ENCODE peak calls at places on chromosomes 5 and 9, in eight cellular contexts. Y, G, U, T, F, S, R and D are unnamed samples.
A peak's percentile ranks its signal among the peaks of the same experiment; 100 is the strongest.

GRCh38 chr5:1348986-1349245 is 4.0 kb upstream of the CLPTM1L start:
- DNase-seq in U (no peak), R (no peak), G (no peak), S (no peak), Y (no peak), F (no peak), T (no peak), D (no peak)

GRCh38 chr5:53257806-53258373 is 148.3 kb upstream of the MOCS2 start:
- DNase-seq in T (no peak), S (no peak), G (no peak), Y (no peak), U (no peak), F (no peak), R (no peak), D (no peak)

GRCh38 chr5:67146574-67146973 is 50.0 kb downstream of the CD180 start:
- DNase-seq in F (no peak), R (no peak), G (no peak), Y (no peak), S (no peak), T (no peak), U (no peak), D (no peak)

GRCh38 chr9:110602281-110602680 is 22.7 kb upstream of the SVEP1 start:
- DNase-seq in U (no peak), T (no peak), G (no peak), F (peak; percentile 57), Y (no peak), R (no peak), S (no peak), D (no peak)

GRCh38 chr5:164688437-164688836 is 1183.0 kb downstream of the MAT2B start:
- DNase-seq in S (no peak), G (no peak), T (no peak), Y (no peak), F (no peak), U (peak; percentile 40), R (no peak), D (no peak)

GRCh38 chr5:67875637-67876036 is 339.9 kb upstream of the PIK3R1 start:
- DNase-seq in Y (no peak), U (no peak), G (no peak), F (no peak), S (no peak), T (no peak), R (no peak), D (no peak)

GRCh38 chr9:79682076-79682736 is 110.4 kb downstream of the TLE4 start:
- DNase-seq in F (peak; percentile 70), T (no peak), S (peak; percentile 20), U (no peak), R (no peak), G (no peak), Y (no peak), D (no peak)

GRCh38 chr9:127129073-127129717 is 6.8 kb upstream of the ANGPTL2 start:
- DNase-seq in T (no peak), G (no peak), R (no peak), F (no peak), Y (no peak), S (no peak), U (no peak), D (no peak)

GRCh38 chr5:9337908-9338307 is 208.0 kb downstream of the SEMA5A start:
- DNase-seq in S (peak; percentile 83), R (peak; percentile 18), T (no peak), G (no peak), U (no peak), F (peak; percentile 81), Y (no peak), D (no peak)

GRCh38 chr5:16589658-16590057 is 27.1 kb downstream of the RETREG1 start:
- DNase-seq in G (no peak), R (no peak), S (no peak), Y (no peak), T (no peak), U (no peak), F (no peak), D (no peak)

GRCh38 chr5:20972419-20972925 is 984.5 kb upstream of the CDH18 start:
- DNase-seq in F (peak; percentile 86), T (no peak), U (peak; percentile 66), G (no peak), Y (no peak), S (peak; percentile 57), R (peak; percentile 74), D (no peak)

GRCh38 chr9:93670208-93671029 is 94.0 kb downstream of the PHF2 start:
- DNase-seq in T (peak; percentile 68), R (peak; percentile 16), Y (no peak), F (no peak), G (no peak), U (no peak), S (no peak), D (no peak)

GRCh38 chr9:27426717-27427645 is 97.1 kb upstream of the IFNK start:
- DNase-seq in T (no peak), S (peak; percentile 67), R (no peak), U (no peak), F (peak; percentile 57), G (no peak), Y (no peak), D (no peak)

GRCh38 chr5:5883562-5883961 is 461.1 kb downstream of the ICE1 start:
- DNase-seq in Y (no peak), G (no peak), U (no peak), S (no peak), F (no peak), R (no peak), T (no peak), D (no peak)

GRCh38 chr5:19564036-19564435 is 424.0 kb downstream of the CDH18 start:
- DNase-seq in F (peak; percentile 19), S (peak; percentile 9), Y (no peak), U (peak; percentile 39), R (no peak), G (no peak), T (no peak), D (no peak)

GRCh38 chr5:175493726-175494125 is 15.4 kb downstream of the SFXN1 start:
- DNase-seq in Y (no peak), T (no peak), G (no peak), S (no peak), R (no peak), U (no peak), F (peak; percentile 21), D (no peak)